ENCODE peak calls at places on chromosomes 2 and 18, in four cellular contexts. J, Z, L and U are unnamed samples.

GRCh38 chr2:21820271-21820670 is 696.5 kb downstream of the TDRD15 start:
- DNase-seq in J (no peak), Z (no peak), L (no peak), U (no peak)

GRCh38 chr2:69579561-69579960 is 64.0 kb downstream of the AAK1 start:
- DNase-seq in J (no peak), Z (no peak), L (no peak), U (no peak)

GRCh38 chr2:70094171-70094977 is 7.1 kb downstream of the PCBP1 start:
- DNase-seq in J (no peak), Z (peak; percentile 78), L (no peak), U (no peak)

GRCh38 chr2:45127321-45127720 is 118.1 kb upstream of the SIX2 start:
- DNase-seq in J (no peak), Z (no peak), L (no peak), U (no peak)

GRCh38 chr2:69978157-69978904 is 16.9 kb upstream of the ASPRV1 start:
- DNase-seq in J (no peak), Z (no peak), L (peak; percentile 59), U (no peak)

GRCh38 chr2:36653967-36654694 is 42.4 kb upstream of the VIT start:
- DNase-seq in J (no peak), Z (peak; percentile 70), L (no peak), U (no peak)

GRCh38 chr18:8705280-8705940 is at the start of gene MTCL1:
- DNase-seq in J (no peak), Z (no peak), L (no peak), U (no peak)

GRCh38 chr2:144015036-144015435 is 504.9 kb downstream of the ZEB2 start:
- DNase-seq in J (no peak), Z (no peak), L (no peak), U (no peak)

GRCh38 chr2:23663730-23664005 is 263.3 kb downstream of the ATAD2B start:
- DNase-seq in J (no peak), Z (no peak), L (no peak), U (no peak)

GRCh38 chr18:45935591-45936335 is 31.4 kb downstream of the EPG5 start:
- DNase-seq in J (no peak), Z (peak; percentile 54), L (no peak), U (no peak)

GRCh38 chr2:61885896-61886603 is 2.4 kb downstream of the CCT4 start:
- DNase-seq in J (no peak), Z (no peak), L (no peak), U (no peak)

GRCh38 chr2:149908731-149909690 is 321.4 kb upstream of the MMADHC start:
- DNase-seq in J (no peak), Z (no peak), L (no peak), U (no peak)
- TF ChIP-seq CEBPB in J (no peak), Z (no peak), L (no peak), U (no peak)

GRCh38 chr18:39913790-39914366 is 2041.2 kb upstream of the PIK3C3 start:
- DNase-seq in J (no peak), Z (no peak), L (no peak), U (no peak)
- H3K9me3 ChIP-seq in J (no peaks in the 10 kb centered on the region), Z (no peaks in the 10 kb centered on the region), L (no peaks in the 10 kb centered on the region), U (peaks cover 2% of the 10 kb centered on the region)

DNA sequence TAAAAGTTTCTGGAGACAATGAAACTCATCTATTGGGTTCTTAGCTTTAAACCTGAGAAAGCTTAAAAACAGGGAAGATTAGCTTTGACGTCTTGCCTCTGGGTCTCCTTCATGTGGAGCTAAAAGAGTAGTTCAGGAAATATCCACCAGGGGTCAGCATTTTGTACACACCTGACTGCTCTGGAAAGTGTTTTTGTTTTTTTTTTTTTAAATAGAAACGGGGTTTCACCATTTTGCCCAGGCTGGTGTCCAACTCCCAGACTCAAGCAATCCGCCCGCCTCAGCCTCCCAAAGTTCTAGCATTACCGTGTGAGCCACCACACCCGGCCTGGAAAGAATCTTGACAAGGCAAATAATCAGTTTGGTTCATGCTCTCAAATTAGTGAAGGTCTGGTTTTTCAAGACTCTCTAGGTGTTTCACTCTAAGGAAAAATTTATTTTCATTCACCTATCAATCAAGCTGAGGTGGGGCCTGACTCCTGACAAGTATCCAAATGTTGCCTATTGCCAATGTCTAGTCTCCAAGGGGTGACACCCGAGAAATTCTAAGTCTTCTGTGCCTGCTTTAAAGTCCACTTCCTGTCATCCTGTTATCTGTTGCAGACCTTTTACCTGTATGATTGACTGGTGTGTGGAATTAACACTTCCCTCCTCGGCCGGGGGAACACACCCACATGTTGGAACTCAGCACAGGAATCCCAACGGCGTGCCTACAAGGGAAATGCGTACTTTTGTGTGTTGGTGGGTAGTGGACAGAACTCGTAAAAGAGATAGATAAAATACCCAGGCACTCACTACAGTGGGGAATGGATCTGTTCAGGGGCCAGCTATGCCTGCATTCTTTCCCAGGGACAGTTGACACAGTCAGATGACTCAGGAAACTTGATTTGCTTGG is 11.3 kb downstream of the IL1RN start:
- DNase-seq in J (peak; percentile 64), Z (peak; percentile 76), L (peak; percentile 77), U (peak; percentile 48)
- TF ChIP-seq GABPA in J (no peak), Z (no peak), L (no peak), U (no peak)

GRCh38 chr2:128358941-128359731 is 40.5 kb upstream of the HS6ST1 start:
- DNase-seq in J (no peak), Z (no peak), L (no peak), U (no peak)
- TF ChIP-seq CEBPB in J (no peak), Z (no peak), L (no peak), U (no peak)

GRCh38 chr2:114128255-114128654 is 238.4 kb downstream of the ACTR3 start:
- DNase-seq in J (no peak), Z (no peak), L (no peak), U (no peak)
- H3K9me3 ChIP-seq in J (no peaks in the 10 kb centered on the region), Z (no peaks in the 10 kb centered on the region), L (no peaks in the 10 kb centered on the region), U (no peaks in the 10 kb centered on the region)

GRCh38 chr2:71785550-71785951 is 332.2 kb downstream of the DYSF start:
- DNase-seq in J (no peak), Z (no peak), L (no peak), U (peak; percentile 42)

GRCh38 chr2:71783815-71784214 is 330.5 kb downstream of the DYSF start:
- DNase-seq in J (no peak), Z (no peak), L (no peak), U (no peak)

GRCh38 chr2:71783215-71783614 is 329.9 kb downstream of the DYSF start:
- DNase-seq in J (no peak), Z (no peak), L (no peak), U (peak; percentile 8)

GRCh38 chr2:71786291-71787107 is 333.1 kb downstream of the DYSF start:
- DNase-seq in J (no peak), Z (no peak), L (no peak), U (peak; percentile 35)

GRCh38 chr2:71784734-71785549 is 331.6 kb downstream of the DYSF start:
- DNase-seq in J (no peak), Z (peak; percentile 33), L (no peak), U (peak; percentile 35)
- TF ChIP-seq GABPA in J (no peak), Z (no peak), L (no peak), U (no peak)

DNA sequence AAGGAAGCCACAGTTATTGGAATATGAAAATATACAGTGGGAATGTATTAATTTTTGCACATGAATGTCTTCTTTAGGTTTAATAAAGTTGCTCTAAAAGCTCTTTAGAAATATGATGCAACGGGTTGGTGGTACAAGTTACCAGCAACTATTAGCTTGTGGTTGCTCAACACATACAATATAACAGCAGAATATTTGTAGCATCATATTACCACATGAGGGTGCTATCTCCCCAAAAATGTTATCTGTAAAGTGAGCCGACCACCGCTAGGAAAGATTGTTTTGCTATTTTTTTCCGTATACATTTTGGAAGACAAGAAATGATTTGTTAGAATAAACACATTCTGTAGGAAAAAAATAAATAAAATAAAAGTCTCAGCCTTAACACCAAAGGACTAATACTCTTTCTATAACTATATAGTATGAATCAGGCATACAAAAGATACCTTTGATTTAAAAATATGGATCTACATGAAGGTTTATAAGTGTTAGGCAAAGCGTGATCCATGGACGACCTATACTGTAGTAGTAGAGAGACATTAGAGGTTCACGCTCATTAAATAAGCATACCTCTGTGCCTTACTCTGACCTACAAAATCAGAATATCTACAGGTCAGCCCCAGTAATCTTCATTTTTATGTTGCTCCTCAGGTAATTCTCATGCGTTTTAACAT is 1110.7 kb upstream of the ACVR2A start:
- DNase-seq in J (peak; percentile 5), Z (peak; percentile 62), L (peak; percentile 7), U (no peak)
- TF ChIP-seq CEBPB in J (no peak), Z (peak; percentile 96), L (peak; percentile 65), U (peak; percentile 99)